ENCODE peak calls at places on chromosomes 11 and 22, in five cellular contexts. S is NCI-H1105, C is cardiac muscle cell, M is lung, F is upper lobe of right lung. R is an unnamed sample.

GRCh38 chr11:14320020-14320419 is 39.0 kb downstream of the RRAS2 start:
- DNase-seq in C (no peak), M (no peak), F (no peak), S (no peak), R (no peak)

GRCh38 chr11:76266269-76266668 is 60.0 kb upstream of the WNT11 start:
- DNase-seq in F (no peak), C (no peak), S (no peak), M (no peak), R (no peak)

GRCh38 chr11:2510626-2511402 is 66.0 kb downstream of the KCNQ1 start:
- DNase-seq in F (peak; percentile 54), M (peak; percentile 17), S (no peak), C (no peak), R (no peak)

GRCh38 chr11:129374081-129374992 is 1.3 kb upstream of the BARX2 start:
- DNase-seq in S (no peak), F (no peak), C (peak; percentile 33), M (no peak), R (no peak)

GRCh38 chr22:37144180-37144554 is 5.5 kb downstream of the IL2RB start:
- DNase-seq in M (no peak), C (no peak), S (no peak), F (no peak), R (no peak)

GRCh38 chr11:24043842-24044241 is 453.0 kb upstream of the LUZP2 start:
- DNase-seq in M (no peak), C (no peak), S (no peak), F (no peak), R (no peak)

GRCh38 chr11:61429346-61429690 is 457 bp downstream of the CPSF7 start:
- DNase-seq in C (peak; percentile 95), F (peak; percentile 84), M (no peak), S (peak; percentile 67), R (peak; percentile 6)

GRCh38 chr22:36730176-36730858 is 26.8 kb upstream of the CACNG2 start:
- DNase-seq in M (no peak), C (no peak), F (peak; percentile 57), S (no peak), R (no peak)

GRCh38 chr22:26702906-26703830 is 45.8 kb downstream of the MIAT start:
- DNase-seq in C (no peak), S (no peak), F (no peak), M (no peak), R (no peak)

GRCh38 chr22:24592144-24592845 is 578 bp downstream of the LRRC75B start:
- DNase-seq in F (no peak), S (no peak), C (no peak), M (no peak), R (no peak)

GRCh38 chr11:103988595-103988969 is 47.9 kb upstream of the DDI1 start:
- DNase-seq in F (no peak), C (no peak), M (no peak), S (no peak), R (no peak)

GRCh38 chr11:95715777-95716241 is 73.8 kb downstream of the FAM76B start:
- DNase-seq in S (no peak), C (no peak), F (no peak), M (no peak), R (no peak)

GRCh38 chr11:129992161-129992944 is 10.3 kb downstream of the PRDM10 start:
- DNase-seq in M (peak; percentile 41), F (no peak), C (peak; percentile 36), S (peak; percentile 44), R (peak; percentile 81)

GRCh38 chr11:61930936-61931335 is 13.6 kb upstream of the RAB3IL1 start:
- DNase-seq in F (no peak), S (no peak), C (no peak), M (no peak), R (no peak)

GRCh38 chr22:38180841-38181452 is 683 bp downstream of the PLA2G6 start:
- DNase-seq in S (no peak), F (peak; percentile 86), C (no peak), M (peak; percentile 63), R (no peak)

GRCh38 chr11:100546714-100547113 is 140.4 kb upstream of the ARHGAP42 start:
- DNase-seq in M (no peak), F (no peak), C (peak; percentile 42), S (peak; percentile 31), R (no peak)

GRCh38 chr11:10590516-10590915 is 22.1 kb upstream of the LYVE1 start:
- DNase-seq in M (no peak), S (no peak), F (no peak), C (no peak), R (no peak)

R was measured in GF-D8.